ENCODE peak calls at places on chromosome X, in four cellular contexts. J is K562, G is GM12878, R is HepG2. T is an unnamed sample.
A peak's percentile ranks its signal among the peaks of the same experiment; 100 is the strongest.

GRCh38 chrX:30577362-30577961 is at the start of gene TASL:
- DNase-seq in J (no peak), G (peak; percentile 94), R (no peak), T (no peak)

GRCh38 chrX:13051529-13052172 is 7.2 kb upstream of the FAM9C start:
- DNase-seq in J (no peak), G (peak; percentile 71), R (no peak), T (no peak)

GRCh38 chrX:13821740-13822139 is 4.8 kb upstream of the GPM6B start:
- DNase-seq in J (no peak), G (no peak), R (no peak), T (no peak)

GRCh38 chrX:44872319-44872816 is 620 bp upstream of the KDM6A start:
- DNase-seq in J (peak; percentile 49), G (no peak), R (no peak), T (no peak)

GRCh38 chrX:111355523-111356122 is 56.4 kb downstream of the DCX start:
- DNase-seq in J (no peak), G (no peak), R (no peak), T (no peak)

GRCh38 chrX:110569506-110569905 is 210.9 kb downstream of the RTL9 start:
- DNase-seq in J (no peak), G (no peak), R (no peak), T (no peak)

GRCh38 chrX:88612870-88613329 is 134.1 kb upstream of the CPXCR1 start:
- DNase-seq in J (no peak), G (no peak), R (peak; percentile 1), T (no peak)

GRCh38 chrX:136202889-136203288 is 48.3 kb downstream of the MAP7D3 start:
- DNase-seq in J (no peak), G (no peak), R (no peak), T (no peak)

GRCh38 chrX:39678914-39679313 is 418.8 kb downstream of the BCOR start:
- DNase-seq in J (peak; percentile 33), G (no peak), R (no peak), T (no peak)

GRCh38 chrX:4936315-4936714 is 1222.9 kb upstream of the PRKX start:
- DNase-seq in J (no peak), G (no peak), R (no peak), T (no peak)

GRCh38 chrX:135437867-135438733 is 16.4 kb downstream of the SMIM10L2A start:
- DNase-seq in J (peak; percentile 14), G (no peak), R (peak; percentile 2), T (no peak)

GRCh38 chrX:63922221-63922620 is 137.2 kb upstream of the ARHGEF9 start:
- DNase-seq in J (no peak), G (no peak), R (no peak), T (no peak)

GRCh38 chrX:53160297-53160983 is 64.6 kb downstream of the KDM5C start:
- DNase-seq in J (no peak), G (no peak), R (no peak), T (no peak)

GRCh38 chrX:132480581-132481203 is 8.1 kb downstream of the MBNL3 start:
- DNase-seq in J (no peak), G (peak; percentile 55), R (peak; percentile 82), T (no peak)

GRCh38 chrX:110180176-110180927 is 137.5 kb downstream of the AMMECR1 start:
- DNase-seq in J (no peak), G (no peak), R (no peak), T (no peak)

GRCh38 chrX:71367396-71367795 is 1.2 kb downstream of the TAF1 start:
- DNase-seq in J (no peak), G (no peak), R (no peak), T (no peak)

GRCh38 chrX:117743469-117744251 is 372.9 kb downstream of the KLHL13 start:
- DNase-seq in J (no peak), G (no peak), R (peak; percentile 1), T (no peak)

GRCh38 chrX:49247916-49248811 is 12.9 kb downstream of the CCDC22 start:
- DNase-seq in J (no peak), G (no peak), R (no peak), T (no peak)

GRCh38 chrX:420496-421223 is 34.0 kb upstream of the PPP2R3B start:
- DNase-seq in J (no peak), G (no peak), R (no peak), T (no peak)

GRCh38 chrX:68355629-68355920 is 77.7 kb downstream of the OPHN1 start:
- DNase-seq in J (no peak), G (no peak), R (peak; percentile 2), T (no peak)

GRCh38 chrX:20042221-20042620 is 51.4 kb upstream of the BCLAF3 start:
- DNase-seq in J (no peak), G (no peak), R (no peak), T (no peak)

GRCh38 chrX:79182616-79183015 is 38.1 kb downstream of the GPR174 start:
- DNase-seq in J (no peak), G (peak; percentile 84), R (no peak), T (no peak)

GRCh38 chrX:153685179-153685536 is 2.6 kb upstream of the SLC6A8 start:
- DNase-seq in J (no peak), G (no peak), R (no peak), T (no peak)

GRCh38 chrX:153684447-153685178 is 3.1 kb upstream of the SLC6A8 start:
- DNase-seq in J (no peak), G (no peak), R (peak; percentile 43), T (peak; percentile 52)

GRCh38 chrX:153688071-153688470 is 345 bp downstream of the SLC6A8 start:
- DNase-seq in J (peak; percentile 33), G (no peak), R (no peak), T (no peak)

GRCh38 chrX:153687121-153688039 is at the start of gene SLC6A8:
- DNase-seq in J (peak; percentile 80), G (no peak), R (peak; percentile 31), T (peak; percentile 69)

GRCh38 chrX:153685751-153686676 is 1.7 kb upstream of the SLC6A8 start:
- DNase-seq in J (peak; percentile 37), G (no peak), R (no peak), T (peak; percentile 47)
- TF ChIP-seq CREB1 in J (no peak), G (no peak), R (no peak), T (no peak)

GRCh38 chrX:17104433-17104832 is 158.0 kb downstream of the REPS2 start:
- DNase-seq in J (no peak), G (no peak), R (no peak), T (no peak)

GRCh38 chrX:17098516-17099247 is 152.2 kb downstream of the REPS2 start:
- DNase-seq in J (no peak), G (peak; percentile 24), R (no peak), T (no peak)
- H3K27me3 ChIP-seq in J (no peaks in the 10 kb centered on the region), G (no peaks in the 10 kb centered on the region), R (no peaks in the 10 kb centered on the region), T (no peaks in the 10 kb centered on the region)

GRCh38 chrX:16839852-16840460 is 30.2 kb downstream of the RBBP7 start:
- DNase-seq in J (no peak), G (no peak), R (no peak), T (no peak)
- TF ChIP-seq CHD2 in J (no peak), G (no peak), R (no peak), T (no peak)

GRCh38 chrX:108735680-108736508 is 469 bp downstream of the IRS4 start:
- DNase-seq in J (no peak), G (no peak), R (no peak), T (peak; percentile 51)
- TF ChIP-seq CREB1 in J (no peak), G (no peak), R (no peak), T (no peak)

DNA sequence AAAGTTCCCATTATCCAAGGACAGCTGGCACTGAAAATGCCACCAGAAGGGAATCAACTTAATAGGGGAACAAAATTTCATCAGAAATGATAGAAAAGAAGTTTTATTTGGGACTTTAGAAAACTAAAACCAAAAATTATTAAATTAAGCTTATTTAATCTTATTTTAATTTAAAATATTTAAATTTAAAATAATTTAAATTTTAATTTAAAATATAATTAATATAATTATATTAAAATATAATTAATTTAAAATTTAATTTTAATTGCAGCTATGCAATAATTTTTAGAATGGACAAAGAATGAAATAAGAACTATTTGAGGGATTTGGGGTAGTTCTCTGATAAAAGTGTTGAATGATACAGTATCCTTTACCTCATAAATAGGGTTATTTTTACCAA is 10.2 kb upstream of the VAMP7 start:
- DNase-seq in J (no peak), G (no peak), R (no peak), T (no peak)
- H3K27me3 ChIP-seq in J (no peaks in the 10 kb centered on the region), G (no peaks in the 10 kb centered on the region), R (no peaks in the 10 kb centered on the region), T (no peaks in the 10 kb centered on the region)

GRCh38 chrX:37998586-37999267 is 7.6 kb upstream of the SYTL5 start:
- DNase-seq in J (no peak), G (no peak), R (no peak), T (no peak)
- TF ChIP-seq CHD2 in J (no peak), G (no peak), R (no peak), T (no peak)

DNA sequence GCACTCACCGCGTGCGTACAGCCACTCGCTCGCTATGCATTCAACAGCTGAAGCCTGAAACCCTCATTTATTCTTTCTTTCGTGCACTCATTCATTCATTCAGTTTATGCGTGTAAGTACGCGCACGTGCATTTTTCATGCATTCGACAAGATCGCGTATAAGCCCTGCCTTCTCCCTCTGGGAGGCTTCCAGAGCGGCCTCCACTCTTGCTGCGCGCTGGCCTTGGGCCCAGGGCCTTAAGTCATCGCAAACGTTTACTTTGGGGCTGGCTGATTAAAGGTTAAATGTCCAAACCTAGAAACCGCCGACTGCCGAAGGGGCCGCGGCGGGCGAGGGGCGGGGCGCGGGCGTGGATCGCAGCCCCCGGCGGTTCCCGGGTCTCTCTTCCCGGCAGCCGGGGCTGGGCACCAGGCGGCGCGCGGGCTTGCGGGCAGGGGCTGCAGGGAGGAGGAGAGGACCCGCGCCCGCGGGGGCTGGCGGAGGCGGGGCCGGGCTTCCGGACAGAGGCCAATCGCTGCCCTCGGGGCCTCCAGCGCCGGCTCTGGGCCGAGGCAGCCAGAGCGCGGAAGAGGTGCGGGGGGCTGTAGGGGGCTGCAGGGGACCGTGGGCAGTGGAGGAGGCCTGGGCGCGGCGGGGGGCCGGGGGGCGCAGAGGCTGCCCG is at the start of gene GYG2:
- DNase-seq in J (peak; percentile 21), G (no peak), R (peak; percentile 64), T (no peak)
- TF ChIP-seq CREB1 in J (no peak), G (no peak), R (no peak), T (no peak)

DNA sequence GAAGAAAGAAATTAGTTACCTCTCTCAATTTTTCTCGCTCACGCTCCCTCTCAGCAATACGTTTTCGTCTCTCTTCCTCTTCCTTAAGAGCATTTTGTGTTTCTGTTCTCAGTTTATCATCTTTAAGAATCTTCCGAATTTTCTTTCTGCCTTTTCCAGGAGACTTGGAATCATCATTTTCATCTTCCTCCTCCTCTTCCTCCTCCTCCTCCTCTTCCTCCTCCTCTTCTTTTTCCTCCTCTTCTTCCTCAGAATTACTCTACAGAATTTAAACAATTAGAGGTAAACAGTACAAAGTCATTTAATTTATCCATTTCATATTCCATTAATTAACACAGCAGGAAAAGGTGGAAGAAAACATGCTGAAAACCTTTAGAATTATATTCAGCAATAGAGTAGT is 133.9 kb downstream of the ATRX start:
- DNase-seq in J (no peak), G (no peak), R (no peak), T (no peak)
- H3K27me3 ChIP-seq in J (no peaks in the 10 kb centered on the region), G (no peaks in the 10 kb centered on the region), R (no peaks in the 10 kb centered on the region), T (no peaks in the 10 kb centered on the region)